ENCODE peak calls at places on chromosome 14, in four cellular contexts. A is CD4-positive, alpha-beta memory T cell; S is fibroblast of lung; V is AG09309. H is an unnamed sample.

GRCh38 chr14:90475298-90475697 is 78.5 kb downstream of the CALM1 start:
- DNase-seq in A (no peak), V (no peak), S (no peak), H (no peak)

GRCh38 chr14:56569174-56569573 is 10.4 kb upstream of the TMEM260 start:
- DNase-seq in S (no peak), V (no peak), A (no peak), H (no peak)

GRCh38 chr14:90924618-90925345 is 108.6 kb upstream of the TTC7B start:
- DNase-seq in S (peak), V (peak), A (no peak), H (no peak)

GRCh38 chr14:105857816-105858675 is 331.7 kb downstream of the TMEM121 start:
- DNase-seq in V (no peak), S (no peak), A (peak), H (no peak)

GRCh38 chr14:88142990-88143389 is 138.1 kb downstream of the GPR65 start:
- DNase-seq in A (no peak), V (no peak), S (no peak), H (no peak)

GRCh38 chr14:67240978-67241415 is 238 bp upstream of the PALS1 start:
- DNase-seq in V (peak), A (peak), S (peak), H (peak)

GRCh38 chr14:31926123-31926522 is 151.0 kb upstream of the ARHGAP5 start:
- DNase-seq in S (peak), A (peak), V (no peak), H (peak)

GRCh38 chr14:100610511-100611217 is 23.4 kb upstream of the BEGAIN start:
- DNase-seq in S (no peak), A (no peak), V (no peak), H (no peak)

GRCh38 chr14:96037891-96038557 is 1.1 kb upstream of the C14orf132 start:
- DNase-seq in V (no peak), S (peak), A (no peak), H (no peak)

GRCh38 chr14:53953828-53954550 is 2.6 kb downstream of the BMP4 start:
- DNase-seq in A (no peak), V (no peak), S (peak), H (peak)

GRCh38 chr14:50447491-50447890 is 50.8 kb upstream of the CDKL1 start:
- DNase-seq in A (no peak), V (no peak), S (no peak), H (peak)

GRCh38 chr14:31726337-31726736 is 165.1 kb downstream of the NUBPL start:
- DNase-seq in V (no peak), S (no peak), A (no peak), H (no peak)

GRCh38 chr14:52051251-52051650 is 17.6 kb downstream of the NID2 start:
- DNase-seq in A (no peak), S (no peak), V (no peak), H (no peak)

GRCh38 chr14:100898935-100899840 is 4.3 kb downstream of the RTL1 start:
- DNase-seq in V (no peak), S (no peak), A (no peak), H (peak)

GRCh38 chr14:90405101-90405500 is 8.3 kb downstream of the CALM1 start:
- DNase-seq in V (no peak), S (no peak), A (no peak), H (no peak)

GRCh38 chr14:55473786-55474185 is 33.4 kb upstream of the TBPL2 start:
- DNase-seq in A (no peak), S (no peak), V (no peak), H (no peak)

GRCh38 chr14:51922624-51923023 is 62.2 kb downstream of the GNG2 start:
- DNase-seq in V (no peak), S (peak), A (no peak), H (no peak)

GRCh38 chr14:39422243-39422642 is 10.0 kb downstream of the FBXO33 start:
- DNase-seq in S (no peak), V (no peak), A (no peak), H (peak)

GRCh38 chr14:62711351-62712023 is 333.8 kb downstream of the KCNH5 start:
- DNase-seq in S (no peak), V (no peak), A (no peak), H (no peak)

DNA sequence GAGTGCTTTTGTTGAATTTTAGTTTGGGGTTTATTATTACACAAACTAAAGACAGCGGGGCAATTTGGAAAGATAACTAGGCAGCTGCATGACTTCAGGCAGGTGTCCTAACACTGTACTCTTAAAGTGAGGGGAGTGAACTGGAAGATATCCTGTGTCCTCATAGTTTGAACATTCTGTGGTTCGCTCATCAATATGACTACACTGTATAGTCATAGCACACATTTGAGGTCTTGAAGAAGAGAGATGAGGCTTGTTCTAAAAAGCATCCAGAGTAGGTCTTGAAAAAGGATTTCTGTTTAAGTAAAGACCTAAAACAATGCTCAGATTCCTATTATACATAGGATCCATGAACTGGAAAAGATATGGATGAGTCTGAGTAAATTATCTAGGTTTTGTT is 1.8 kb upstream of the MAP3K9 start:
- DNase-seq in V (no peak), A (no peak), S (no peak), H (no peak)
- H3K4me3 ChIP-seq in V (no peak), A (no peak), S (no peak), H (no peak)

GRCh38 chr14:65142429-65142828 is 40.1 kb upstream of the MAX start:
- DNase-seq in V (no peak), A (no peak), S (no peak), H (no peak)

GRCh38 chr14:65149116-65149515 is 46.8 kb upstream of the MAX start:
- DNase-seq in S (no peak), A (no peak), V (no peak), H (no peak)

GRCh38 chr14:65141523-65141922 is 39.2 kb upstream of the MAX start:
- DNase-seq in S (no peak), V (no peak), A (no peak), H (no peak)

GRCh38 chr14:65144170-65144569 is 41.9 kb upstream of the MAX start:
- DNase-seq in V (no peak), S (no peak), A (no peak), H (no peak)
- H3K4me3 ChIP-seq in V (no peak), S (no peak), A (no peak), H (no peak)

GRCh38 chr14:26199096-26199495 is 398.7 kb downstream of the NOVA1 start:
- DNase-seq in A (no peak), S (no peak), V (no peak), H (no peak)

GRCh38 chr14:26200675-26201074 is 397.2 kb downstream of the NOVA1 start:
- DNase-seq in S (peak), V (no peak), A (no peak), H (no peak)

GRCh38 chr14:26194816-26195215 is 403.0 kb downstream of the NOVA1 start:
- DNase-seq in V (no peak), A (no peak), S (no peak), H (no peak)

GRCh38 chr14:26204362-26204953 is 393.4 kb downstream of the NOVA1 start:
- DNase-seq in S (peak), A (no peak), V (no peak), H (no peak)

GRCh38 chr14:26199599-26200370 is 398.0 kb downstream of the NOVA1 start:
- DNase-seq in V (no peak), A (no peak), S (peak), H (no peak)
- H3K4me3 ChIP-seq in V (no peak), A (no peak), S (no peak), H (no peak)

GRCh38 chr14:77319416-77319815 is 1.3 kb downstream of the POMT2 start:
- DNase-seq in S (no peak), V (no peak), A (no peak), H (no peak)
- H3K4me3 ChIP-seq in S (no peak), V (no peak), A (no peak), H (no peak)

GRCh38 chr14:57982161-57982560 is 116.3 kb upstream of the SLC35F4 start:
- DNase-seq in V (no peak), S (no peak), A (no peak), H (no peak)
- H3K4me3 ChIP-seq in V (no peak), S (no peak), A (no peak), H (no peak)

DNA sequence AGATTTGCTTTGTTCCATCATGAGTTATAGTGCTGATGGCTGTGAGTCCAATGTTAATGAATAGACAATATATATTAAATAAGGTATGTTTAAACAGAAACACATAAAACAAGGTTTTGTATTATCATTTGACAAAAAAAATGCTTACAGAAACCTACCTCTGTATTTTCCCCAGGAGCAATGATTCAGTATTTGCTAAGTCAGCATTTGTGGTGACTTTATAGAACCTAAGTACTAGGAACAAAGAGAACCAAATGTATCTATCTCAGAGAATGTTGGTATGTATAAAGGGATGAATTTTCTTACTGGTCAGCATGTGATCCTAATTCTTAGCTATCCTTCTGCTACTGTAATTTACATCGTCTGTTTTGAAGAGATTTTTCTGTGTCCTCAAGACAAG is 421.5 kb upstream of the SEL1L start:
- DNase-seq in S (no peak), A (no peak), V (no peak), H (no peak)
- H3K4me3 ChIP-seq in S (no peak), A (no peak), V (no peak), H (no peak)

GRCh38 chr14:104119119-104119699 is 19.2 kb upstream of the KIF26A start:
- DNase-seq in S (no peak), V (no peak), A (no peak), H (no peak)

GRCh38 chr14:104119700-104120251 is 18.6 kb upstream of the KIF26A start:
- DNase-seq in A (no peak), V (no peak), S (no peak), H (no peak)

GRCh38 chr14:104116544-104117340 is 21.6 kb upstream of the KIF26A start:
- DNase-seq in V (no peak), A (no peak), S (no peak), H (peak)

GRCh38 chr14:104117341-104118005 is 20.9 kb upstream of the KIF26A start:
- DNase-seq in S (no peak), V (no peak), A (no peak), H (peak)

DNA sequence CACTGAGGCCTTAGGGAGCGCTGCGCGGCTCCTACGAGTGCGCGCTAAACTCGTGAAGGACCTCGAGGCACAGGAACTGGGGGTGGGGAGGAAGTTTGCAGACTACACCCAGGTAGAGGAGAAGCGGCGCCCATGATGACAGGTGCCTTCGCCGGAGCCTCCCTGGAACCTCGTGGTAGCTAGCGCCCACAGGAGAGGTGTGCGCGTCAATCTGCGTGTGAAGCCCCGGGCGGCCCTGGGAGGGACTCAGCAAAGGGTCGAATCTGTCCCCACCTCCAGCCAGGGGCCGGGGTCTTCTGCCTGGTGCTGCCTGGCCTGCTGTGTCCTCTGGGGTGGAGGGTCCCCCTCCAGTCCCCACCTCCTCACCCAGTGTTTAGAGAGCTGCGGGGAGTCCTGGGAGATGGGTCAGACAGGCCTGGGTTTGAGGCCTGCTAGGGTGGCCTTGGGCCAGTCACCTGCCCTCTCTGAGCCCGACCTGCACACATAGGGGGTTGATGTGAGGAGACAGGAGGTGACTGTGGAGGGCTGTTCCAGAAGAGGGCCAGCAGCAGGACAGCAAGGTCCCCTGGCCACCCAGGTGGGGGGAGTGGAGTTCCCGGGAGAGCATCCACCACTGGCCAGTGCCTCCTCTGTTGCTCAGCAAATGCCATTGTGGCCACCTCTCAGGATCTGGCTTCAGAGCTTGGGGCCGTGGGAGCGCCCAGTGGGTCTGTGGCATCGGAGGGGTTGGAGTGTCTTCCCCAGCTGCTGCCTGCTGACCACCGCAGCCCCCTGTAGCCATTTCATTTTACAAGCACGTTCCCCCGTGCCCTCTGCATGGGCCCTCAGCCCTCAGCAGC is 20.2 kb upstream of the KIF26A start:
- DNase-seq in S (no peak), V (no peak), A (no peak), H (no peak)
- H3K4me3 ChIP-seq in S (no peak), V (no peak), A (no peak), H (peak)

GRCh38 chr14:37170237-37170636 is 2.2 kb downstream of the SLC25A21 start:
- DNase-seq in S (no peak), A (no peak), V (no peak), H (peak)

GRCh38 chr14:37170993-37171392 is 1.4 kb downstream of the SLC25A21 start:
- DNase-seq in A (no peak), S (no peak), V (no peak), H (no peak)

GRCh38 chr14:37171678-37172023 is 755 bp downstream of the SLC25A21 start:
- DNase-seq in S (no peak), V (no peak), A (no peak), H (no peak)

GRCh38 chr14:37172024-37172869 is at the start of gene SLC25A21:
- DNase-seq in A (no peak), V (peak), S (peak), H (peak)

DNA sequence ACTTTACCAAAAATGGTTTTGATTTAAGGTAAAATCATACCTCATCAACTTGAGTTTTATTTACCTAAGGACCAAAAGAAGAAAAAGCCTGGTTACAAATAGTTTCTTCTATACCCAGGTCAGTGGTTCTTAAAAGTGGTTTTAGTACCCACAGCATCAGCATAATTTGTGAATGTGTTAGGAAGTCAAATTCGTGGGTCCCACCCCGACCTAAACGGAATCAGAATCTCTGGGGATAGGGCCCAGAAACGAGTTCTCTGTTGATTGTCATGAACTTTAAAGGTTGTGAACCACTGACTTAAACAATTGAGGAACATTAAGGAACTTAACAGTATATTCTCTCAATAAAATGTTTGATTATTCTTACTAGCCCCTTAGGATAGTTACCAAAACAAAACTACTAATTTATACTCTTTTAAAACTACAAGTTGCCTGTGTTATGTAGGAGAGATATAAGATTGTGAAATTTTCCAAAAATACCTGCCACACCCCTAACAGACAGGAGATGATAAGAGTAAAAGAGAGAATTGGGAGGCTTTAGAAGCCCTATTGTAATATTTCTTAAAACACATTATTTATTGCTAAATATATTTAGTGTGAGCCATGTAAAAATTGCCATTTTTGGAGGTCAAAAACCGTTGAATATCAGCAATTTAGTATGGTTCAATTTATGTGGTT is 669 bp upstream of the SLC25A21 start:
- DNase-seq in A (no peak), S (no peak), V (no peak), H (no peak)
- H3K4me3 ChIP-seq in A (no peak), S (peak), V (peak), H (no peak)

GRCh38 chr14:103275000-103275399 is 59.0 kb upstream of the EIF5 start:
- DNase-seq in A (no peak), S (no peak), V (no peak), H (no peak)

GRCh38 chr14:103282932-103283331 is 51.1 kb upstream of the EIF5 start:
- DNase-seq in V (no peak), S (no peak), A (no peak), H (no peak)

GRCh38 chr14:103281496-103282231 is 52.4 kb upstream of the EIF5 start:
- DNase-seq in A (no peak), S (peak), V (peak), H (peak)

GRCh38 chr14:103280278-103280917 is 53.6 kb upstream of the EIF5 start:
- DNase-seq in V (no peak), A (no peak), S (no peak), H (no peak)

GRCh38 chr14:103279129-103280025 is 54.7 kb upstream of the EIF5 start:
- DNase-seq in V (no peak), S (no peak), A (no peak), H (no peak)
- H3K4me3 ChIP-seq in V (no peak), S (no peak), A (no peak), H (no peak)

H was measured in small intestine.